ENCODE peak calls at places on chromosomes 4 and X, in five cellular contexts. S, Q, O, P and Y are unnamed samples.

GRCh38 chrX:40644175-40644574 is 3.2 kb downstream of the CXorf38 start:
- DNase-seq in O (no peak), Q (no peak), S (peak; percentile 36), P (no peak), Y (no peak)

GRCh38 chr4:155025762-155026457 is 182.5 kb upstream of the NPY2R start:
- DNase-seq in Q (peak; percentile 65), O (no peak), P (no peak), S (no peak), Y (no peak)

GRCh38 chrX:34631826-34632225 is 25.3 kb downstream of the TMEM47 start:
- DNase-seq in O (no peak), S (peak; percentile 13), Q (no peak), P (no peak), Y (no peak)

GRCh38 chr4:182854466-182854865 is 62.7 kb downstream of the DCTD start:
- DNase-seq in S (no peak), O (no peak), P (no peak), Q (no peak), Y (no peak)

GRCh38 chr4:1009647-1010521 is 1.5 kb upstream of the FGFRL1 start:
- DNase-seq in S (no peak), Q (no peak), O (peak; percentile 86), P (peak; percentile 60), Y (no peak)

GRCh38 chr4:128322311-128322710 is 34.7 kb upstream of the PGRMC2 start:
- DNase-seq in S (no peak), O (no peak), P (no peak), Q (no peak), Y (no peak)

GRCh38 chr4:2217726-2218125 is 24.2 kb downstream of the HAUS3 start:
- DNase-seq in Q (no peak), S (no peak), P (no peak), O (no peak), Y (no peak)

GRCh38 chrX:140141444-140142029 is 176.2 kb upstream of the CXorf66 start:
- DNase-seq in Q (peak; percentile 2), P (no peak), S (peak; percentile 1), O (no peak), Y (no peak)

GRCh38 chrX:21972721-21973120 is 32.2 kb downstream of the SMS start:
- DNase-seq in P (peak; percentile 50), Q (no peak), O (no peak), S (no peak), Y (no peak)

GRCh38 chrX:29397506-29397905 is 810.3 kb downstream of the IL1RAPL1 start:
- DNase-seq in P (no peak), O (no peak), Q (no peak), S (no peak), Y (no peak)

GRCh38 chrX:101057095-101057714 is 5.3 kb upstream of the TRMT2B start:
- DNase-seq in P (no peak), O (no peak), Q (no peak), S (no peak), Y (no peak)

GRCh38 chrX:39869846-39870601 is 227.7 kb downstream of the BCOR start:
- DNase-seq in P (peak; percentile 75), O (no peak), S (no peak), Q (no peak), Y (no peak)

GRCh38 chrX:56029691-56030090 is 202.5 kb upstream of the KLF8 start:
- DNase-seq in Q (no peak), S (no peak), O (no peak), P (no peak), Y (no peak)